ENCODE peak calls at places on chromosomes 12 and 14, in four cellular contexts. N is thoracic aorta, K is upper lobe of right lung, J is psoas muscle. R is an unnamed sample.
A peak's percentile ranks its signal among the peaks of the same experiment; 100 is the strongest.

GRCh38 chr12:28872654-28873268 is 276.3 kb upstream of the FAR2 start:
- DNase-seq in J (no peak), N (no peak), K (no peak), R (no peak)

GRCh38 chr12:113208041-113208934 is 13.0 kb upstream of the TPCN1 start:
- DNase-seq in N (no peak), J (no peak), K (no peak), R (peak; percentile 66)

GRCh38 chr12:2387051-2387834 is 334.5 kb downstream of the CACNA1C start:
- DNase-seq in K (no peak), N (no peak), J (no peak), R (no peak)

GRCh38 chr12:127987199-127987901 is 279.6 kb upstream of the TMEM132C start:
- DNase-seq in K (no peak), J (peak; percentile 30), N (no peak), R (no peak)

GRCh38 chr12:116257213-116257612 is 20.3 kb downstream of the MED13L start:
- DNase-seq in J (no peak), K (no peak), N (no peak), R (no peak)

GRCh38 chr12:49097381-49097780 is 2.8 kb upstream of the DHH start:
- DNase-seq in N (no peak), J (no peak), K (no peak), R (no peak)

GRCh38 chr12:54657048-54657696 is 9.0 kb upstream of the DCD start:
- DNase-seq in N (no peak), J (no peak), K (no peak), R (no peak)

GRCh38 chr12:119988440-119988787 is 622 bp upstream of the BICDL1 start:
- DNase-seq in K (no peak), N (no peak), J (no peak), R (no peak)

DNA sequence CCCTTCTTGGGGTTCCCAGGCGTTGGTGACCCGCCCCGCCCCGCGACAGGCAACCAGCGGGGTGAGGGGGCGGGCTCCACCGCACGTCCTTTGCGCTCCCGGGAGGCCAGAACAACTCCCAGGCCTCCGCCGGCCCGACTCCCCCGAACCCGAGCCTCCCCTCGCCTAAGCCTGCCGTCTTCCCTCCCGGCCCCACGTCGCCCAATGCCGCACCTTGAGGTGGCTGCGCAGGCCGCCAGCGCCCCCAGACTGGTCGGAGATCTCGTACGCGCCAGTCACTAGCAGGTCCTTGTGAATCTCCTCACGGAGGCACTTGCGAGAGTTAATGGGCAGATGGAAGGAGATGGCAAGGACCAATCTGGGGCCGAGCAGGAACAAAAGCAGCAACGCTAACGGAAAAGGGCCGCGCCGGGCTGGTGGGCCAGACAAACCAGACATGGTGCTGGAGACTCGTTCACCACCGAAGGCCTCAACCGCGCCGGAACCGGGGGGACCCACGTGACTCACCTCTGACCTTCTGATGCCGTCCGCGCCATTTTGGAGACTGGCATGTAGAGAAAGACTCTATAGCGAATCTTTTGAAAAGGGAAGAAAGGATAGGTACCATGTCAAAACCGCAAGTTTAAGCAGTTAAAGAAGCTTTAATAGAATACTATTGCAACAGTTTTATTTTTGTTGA is at the start of gene TMED10:
- DNase-seq in N (peak; percentile 52), K (peak; percentile 94), J (peak; percentile 89), R (peak; percentile 88)
- TF ChIP-seq CTCF in N (no peak), K (no peak), J (no peak), R (no peak)

GRCh38 chr12:83086023-83086422 is 399.3 kb downstream of the TMTC2 start:
- DNase-seq in K (no peak), J (no peak), N (no peak), R (no peak)
- H3K4me3 ChIP-seq in K (no peak overlapping the region), J (no peak overlapping the region), N (no peak overlapping the region), R (no peak overlapping the region)

GRCh38 chr12:85425926-85426325 is 145.9 kb downstream of the ALX1 start:
- DNase-seq in N (no peak), K (no peak), J (no peak), R (no peak)

GRCh38 chr12:85423947-85424346 is 143.9 kb downstream of the ALX1 start:
- DNase-seq in K (no peak), N (no peak), J (no peak), R (no peak)

GRCh38 chr12:85422766-85423165 is 142.7 kb downstream of the ALX1 start:
- DNase-seq in N (no peak), K (no peak), J (no peak), R (no peak)

GRCh38 chr12:85425349-85425612 is 145.3 kb downstream of the ALX1 start:
- DNase-seq in K (no peak), J (no peak), N (no peak), R (no peak)

GRCh38 chr12:85424581-85425348 is 144.7 kb downstream of the ALX1 start:
- DNase-seq in J (no peak), N (no peak), K (no peak), R (no peak)
- TF ChIP-seq CTCF in J (no peak), N (no peak), K (peak; percentile 46), R (no peak)

DNA sequence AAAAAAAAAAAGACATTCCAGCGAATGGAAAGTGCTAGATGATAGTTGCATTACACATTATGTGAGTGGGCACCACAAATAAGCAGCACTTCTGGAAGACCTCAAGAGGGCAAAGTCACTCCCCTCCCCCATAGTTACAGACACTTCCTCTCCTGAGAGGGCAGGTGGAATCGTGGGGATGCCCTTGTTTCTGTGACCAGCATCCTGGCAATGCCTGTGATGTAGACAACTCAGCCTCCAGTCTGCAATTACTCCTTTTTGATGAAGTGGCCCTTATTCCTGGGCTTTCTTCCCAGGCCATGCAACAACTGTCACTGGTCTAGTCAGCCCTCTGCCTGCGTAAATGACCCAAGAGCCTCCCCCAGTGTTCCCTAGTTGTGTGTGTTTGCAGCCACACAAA is 104.8 kb downstream of the VRK1 start:
- DNase-seq in J (no peak), K (no peak), N (no peak), R (no peak)
- H3K4me3 ChIP-seq in J (no peak overlapping the region), K (no peak overlapping the region), N (no peak overlapping the region), R (no peak overlapping the region)

R was measured in lower leg skin.